ENCODE peak calls at places on chromosome 15, in six cellular contexts. P is HL-60, S is GM12891, Z is GM23338, X is breast epithelium, I is sigmoid colon. W is an unnamed sample.

GRCh38 chr15:57323806-57324589 is 52.3 kb upstream of the CGNL1 start:
- DNase-seq in P (no peak), S (peak; percentile 48), Z (peak; percentile 60), X (no peak), I (no peak), W (no peak)

GRCh38 chr15:96327155-96327741 is 3.3 kb upstream of the NR2F2 start:
- DNase-seq in P (peak; percentile 73), S (no peak), Z (peak; percentile 75), X (no peak), I (no peak), W (no peak)

GRCh38 chr15:31305375-31305774 is 21.3 kb upstream of the KLF13 start:
- DNase-seq in P (no peak), S (no peak), Z (no peak), X (no peak), I (no peak), W (no peak)

GRCh38 chr15:91655891-91656290 is 197.6 kb upstream of the SLCO3A1 start:
- DNase-seq in P (no peak), S (no peak), Z (no peak), X (no peak), I (no peak), W (no peak)

GRCh38 chr15:100726070-100726420 is 123.7 kb downstream of the ASB7 start:
- DNase-seq in P (no peak), S (no peak), Z (no peak), X (peak; percentile 17), I (no peak), W (peak; percentile 77)

GRCh38 chr15:77836901-77837648 is 204.4 kb upstream of the LINGO1 start:
- DNase-seq in P (no peak), S (no peak), Z (no peak), X (no peak), I (peak; percentile 27), W (no peak)

GRCh38 chr15:101409621-101410020 is 79.9 kb downstream of the PCSK6 start:
- DNase-seq in P (no peak), S (no peak), Z (no peak), X (no peak), I (no peak), W (no peak)

GRCh38 chr15:60235951-60236710 is 161.7 kb downstream of the ANXA2 start:
- DNase-seq in P (no peak), S (no peak), Z (peak; percentile 39), X (no peak), I (no peak), W (no peak)

GRCh38 chr15:41291065-41291631 is 41.2 kb downstream of the OIP5 start:
- DNase-seq in P (peak; percentile 57), S (peak; percentile 32), Z (no peak), X (no peak), I (no peak), W (no peak)

GRCh38 chr15:42157981-42158765 is 1.7 kb upstream of the PLA2G4F start:
- DNase-seq in P (no peak), S (no peak), Z (no peak), X (no peak), I (no peak), W (no peak)

GRCh38 chr15:22786868-22787698 is 639 bp downstream of the NIPA1 start:
- DNase-seq in P (no peak), S (no peak), Z (peak; percentile 66), X (no peak), I (no peak), W (no peak)

GRCh38 chr15:51830279-51830806 is 890 bp downstream of the TMOD3 start:
- DNase-seq in P (no peak), S (no peak), Z (peak; percentile 80), X (no peak), I (peak; percentile 68), W (no peak)

GRCh38 chr15:63218114-63218808 is 28.9 kb downstream of the RAB8B start:
- DNase-seq in P (no peak), S (no peak), Z (no peak), X (no peak), I (no peak), W (no peak)

GRCh38 chr15:63219196-63219719 is 29.9 kb downstream of the RAB8B start:
- DNase-seq in P (no peak), S (no peak), Z (no peak), X (no peak), I (no peak), W (no peak)

GRCh38 chr15:63223463-63223862 is 34.1 kb downstream of the RAB8B start:
- DNase-seq in P (no peak), S (no peak), Z (no peak), X (no peak), I (no peak), W (no peak)

GRCh38 chr15:63226155-63226883 is 36.9 kb downstream of the RAB8B start:
- DNase-seq in P (no peak), S (no peak), Z (no peak), X (no peak), I (no peak), W (no peak)

GRCh38 chr15:63221346-63221745 is 31.9 kb downstream of the RAB8B start:
- DNase-seq in P (no peak), S (no peak), Z (no peak), X (no peak), I (peak; percentile 66), W (no peak)
- TF ChIP-seq POLR2AphosphoS5 in P (no peak), S (no peak), Z (no peak), X (no peak), I (no peak), W (no peak)

GRCh38 chr15:85172846-85173490 is 191.3 kb downstream of the PDE8A start:
- DNase-seq in P (no peak), S (no peak), Z (no peak), X (no peak), I (no peak), W (no peak)
- TF ChIP-seq POLR2AphosphoS5 in P (no peak), S (no peak), Z (no peak), X (no peak), I (no peak), W (no peak)

DNA sequence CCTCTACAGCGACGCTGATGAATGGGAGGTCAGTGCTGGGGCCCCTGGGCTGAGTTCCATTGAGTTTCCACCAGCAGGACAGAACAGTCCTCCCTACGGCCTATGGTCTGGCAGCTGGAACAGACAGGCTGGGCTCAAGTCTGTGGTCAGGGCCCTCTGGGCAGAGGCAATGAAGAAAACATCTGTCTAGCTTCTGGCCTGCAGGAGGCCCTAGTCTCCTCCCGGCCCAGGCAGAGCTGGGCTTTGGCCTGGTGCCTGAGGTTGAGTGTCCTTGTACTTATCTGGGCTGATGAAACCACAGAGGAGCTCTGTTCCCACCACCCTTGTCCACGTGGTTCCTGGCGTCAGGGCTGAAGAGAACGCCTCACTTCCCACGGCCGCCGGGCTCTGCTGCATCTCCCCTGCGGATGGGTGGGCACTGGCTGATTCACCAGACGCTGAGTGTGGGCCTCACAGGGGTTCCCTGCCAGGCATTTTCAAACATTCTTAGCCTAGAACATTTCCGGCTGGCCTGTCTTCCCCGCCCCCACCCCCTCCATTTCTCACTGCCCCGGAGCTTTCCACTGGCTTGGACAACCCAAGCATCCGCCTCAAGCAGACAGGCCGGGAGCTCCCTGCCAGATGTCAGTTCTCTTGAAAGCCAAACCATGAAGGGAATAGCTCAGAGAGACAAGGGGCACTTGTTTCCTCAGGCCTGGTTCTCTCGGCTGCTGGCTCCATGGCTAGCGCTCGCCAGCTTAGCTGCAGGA is 20.3 kb downstream of the PPCDC start:
- DNase-seq in P (peak; percentile 86), S (no peak), Z (no peak), X (peak; percentile 77), I (peak; percentile 98), W (no peak)
- TF ChIP-seq POLR2AphosphoS5 in P (no peak), S (peak; percentile 52), Z (no peak), X (peak; percentile 66), I (peak; percentile 78), W (peak; percentile 89)

DNA sequence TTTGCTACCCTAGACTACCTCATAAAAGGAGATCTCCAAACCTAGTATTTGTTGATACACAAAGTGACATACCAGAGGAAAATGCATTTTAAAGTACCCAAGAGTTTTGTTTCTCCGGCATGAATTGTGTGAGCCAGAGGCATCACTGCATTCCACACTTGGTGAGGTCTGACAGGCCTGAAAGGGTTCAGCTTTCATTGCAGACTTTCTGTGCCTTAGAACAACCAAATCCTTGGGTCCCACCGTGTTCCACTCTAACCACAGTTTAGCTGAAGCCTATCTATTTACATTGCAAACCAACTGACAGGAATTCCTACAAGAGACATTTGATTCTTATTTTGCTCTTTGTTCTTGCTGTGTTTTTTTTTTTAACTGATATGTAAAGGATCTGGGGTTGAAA is 21.0 kb upstream of the EID1 start:
- DNase-seq in P (no peak), S (no peak), Z (peak; percentile 77), X (no peak), I (no peak), W (no peak)
- TF ChIP-seq POLR2AphosphoS5 in P (no peak), S (no peak), Z (no peak), X (no peak), I (no peak), W (no peak)

GRCh38 chr15:55360256-55360655 is 41.2 kb downstream of the PIGB start:
- DNase-seq in P (no peak), S (no peak), Z (no peak), X (no peak), I (no peak), W (no peak)
- TF ChIP-seq POLR2AphosphoS5 in P (no peak), S (no peak), Z (no peak), X (no peak), I (no peak), W (no peak)

DNA sequence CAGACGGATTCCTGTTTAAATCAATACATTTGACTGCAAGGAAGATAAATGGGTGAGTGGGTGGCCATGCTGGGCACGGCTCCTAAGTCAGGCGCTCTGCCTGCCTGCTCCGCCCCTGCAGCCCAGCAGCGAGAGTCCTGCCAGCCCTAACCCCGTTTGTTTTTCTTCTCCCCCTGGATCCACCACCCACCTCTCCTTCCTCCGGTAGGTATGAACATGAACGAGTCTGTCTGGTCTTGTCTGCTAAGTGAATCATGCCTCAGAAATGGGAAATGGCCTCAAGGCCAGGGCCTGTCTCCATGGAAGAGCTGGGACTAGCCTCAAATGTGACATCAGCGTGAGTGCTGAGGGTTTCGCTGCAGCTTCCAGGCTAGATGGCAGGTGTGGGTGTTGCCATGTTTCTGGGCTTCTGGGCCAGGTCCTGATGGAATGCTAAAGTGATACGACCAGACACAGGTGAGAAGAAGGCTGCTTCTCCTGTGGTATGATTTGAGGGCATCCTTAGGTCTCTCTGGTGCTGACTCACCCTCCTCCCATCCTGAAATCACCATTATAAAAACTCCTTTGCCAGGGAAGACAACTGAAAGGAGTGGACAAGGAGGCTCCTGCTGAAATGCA is 5.6 kb upstream of the FEM1B start:
- DNase-seq in P (no peak), S (no peak), Z (peak; percentile 30), X (peak; percentile 82), I (no peak), W (no peak)
- TF ChIP-seq POLR2AphosphoS5 in P (no peak), S (no peak), Z (no peak), X (peak; percentile 90), I (no peak), W (peak; percentile 78)

W was measured in vagina.